ENCODE peak calls at places on chromosomes 13 and 19, in five cellular contexts. L, G, I, F and W are unnamed samples.
A peak's percentile ranks its signal among the peaks of the same experiment; 100 is the strongest.

GRCh38 chr19:55688422-55689218 is 13.6 kb downstream of the EPN1 start:
- DNase-seq in I (peak; percentile 68), G (no peak), F (no peak), L (no peak), W (no peak)

GRCh38 chr19:19642506-19643157 is 825 bp downstream of the GMIP start:
- DNase-seq in F (no peak), G (peak; percentile 25), L (no peak), I (peak; percentile 3), W (peak; percentile 21)

GRCh38 chr19:51688665-51689571 is 4.2 kb upstream of the SPACA6 start:
- DNase-seq in F (peak; percentile 98), L (peak; percentile 80), G (peak; percentile 92), I (peak; percentile 77), W (peak; percentile 59)

GRCh38 chr13:75219479-75220237 is 262.3 kb downstream of the TBC1D4 start:
- DNase-seq in F (peak; percentile 85), I (peak; percentile 90), G (peak; percentile 73), L (peak; percentile 99), W (peak; percentile 73)

GRCh38 chr19:3275068-3275582 is 50.7 kb downstream of the CELF5 start:
- DNase-seq in I (peak; percentile 90), L (peak; percentile 76), G (no peak), F (peak; percentile 12), W (peak; percentile 32)

GRCh38 chr19:4524808-4525562 is 6.7 kb upstream of the PLIN4 start:
- DNase-seq in G (peak; percentile 37), F (peak; percentile 55), L (peak; percentile 65), I (peak; percentile 76), W (peak; percentile 59)

GRCh38 chr13:41401371-41401770 is 56.0 kb upstream of the RGCC start:
- DNase-seq in G (no peak), F (no peak), L (no peak), I (peak; percentile 29), W (no peak)

GRCh38 chr13:112690242-112690943 is 555 bp downstream of the ATP11A start:
- DNase-seq in L (peak; percentile 22), G (peak; percentile 36), F (peak; percentile 23), I (peak; percentile 54), W (no peak)

GRCh38 chr19:44824758-44825157 is 15.9 kb downstream of the BCAM start:
- DNase-seq in L (no peak), F (peak; percentile 25), I (no peak), G (no peak), W (no peak)

GRCh38 chr13:60094385-60095088 is 69.2 kb downstream of the DIAPH3 start:
- DNase-seq in F (no peak), I (no peak), L (no peak), G (no peak), W (no peak)

GRCh38 chr19:56091066-56091490 is 30.0 kb downstream of the ZNF787 start:
- DNase-seq in G (peak; percentile 46), L (no peak), I (no peak), F (peak; percentile 72), W (peak; percentile 60)

GRCh38 chr19:401836-402535 is 7.0 kb downstream of the C2CD4C start:
- DNase-seq in I (no peak), L (no peak), F (no peak), G (no peak), W (no peak)

GRCh38 chr19:12015753-12016116 is 19.7 kb downstream of the ZNF433 start:
- DNase-seq in I (no peak), F (peak; percentile 4), G (peak; percentile 7), L (no peak), W (no peak)

GRCh38 chr13:107883561-107884175 is 331.7 kb downstream of the LIG4 start:
- DNase-seq in F (peak; percentile 71), I (no peak), L (no peak), G (no peak), W (no peak)

GRCh38 chr13:73720216-73720840 is 413.9 kb downstream of the KLF12 start:
- DNase-seq in G (no peak), F (peak; percentile 14), L (no peak), I (no peak), W (no peak)

GRCh38 chr19:2261438-2262172 is 5.4 kb upstream of the JSRP1 start:
- DNase-seq in G (no peak), L (no peak), I (peak; percentile 59), F (peak; percentile 46), W (peak; percentile 57)

GRCh38 chr19:39342647-39343305 is 555 bp downstream of the SAMD4B start:
- DNase-seq in F (peak; percentile 32), G (no peak), L (no peak), I (peak; percentile 29), W (no peak)

GRCh38 chr19:4066176-4066606 is 508 bp downstream of the ZBTB7A start:
- DNase-seq in G (no peak), I (peak; percentile 55), F (no peak), L (no peak), W (no peak)

GRCh38 chr13:47249296-47249695 is 352.4 kb upstream of the HTR2A start:
- DNase-seq in G (no peak), I (no peak), F (no peak), L (no peak), W (no peak)

GRCh38 chr13:26229080-26229615 is 7.0 kb upstream of the RNF6 start:
- DNase-seq in L (no peak), F (no peak), I (no peak), G (no peak), W (no peak)

GRCh38 chr19:5993516-5994406 is 15.8 kb upstream of the RANBP3 start:
- DNase-seq in I (no peak), G (no peak), F (peak; percentile 27), L (no peak), W (no peak)